ENCODE peak calls at places on chromosomes 12 and 14, in four cellular contexts. S is A549, H is GM12878, M is K562. K is an unnamed sample.

GRCh38 chr14:56087824-56088571 is 30.2 kb upstream of the PELI2 start:
- DNase-seq in S (no peak), H (no peak), M (no peak), K (no peak)

GRCh38 chr12:4271433-4272013 is 2.0 kb upstream of the CCND2 start:
- DNase-seq in S (no peak), H (peak), M (peak), K (no peak)

GRCh38 chr12:19620222-19620621 is 180.9 kb downstream of the AEBP2 start:
- DNase-seq in S (peak), H (no peak), M (no peak), K (no peak)

GRCh38 chr14:90573385-90574105 is 176.7 kb downstream of the CALM1 start:
- DNase-seq in S (no peak), H (no peak), M (peak), K (no peak)

GRCh38 chr14:95500201-95500681 is 16.2 kb downstream of the SYNE3 start:
- DNase-seq in S (no peak), H (no peak), M (no peak), K (no peak)

GRCh38 chr14:101812071-101812470 is 50.6 kb downstream of the PPP2R5C start:
- DNase-seq in S (no peak), H (no peak), M (no peak), K (no peak)

GRCh38 chr14:106850913-106851825 is 1324.8 kb downstream of the TMEM121 start:
- DNase-seq in S (no peak), H (no peak), M (no peak), K (no peak)

GRCh38 chr14:32934891-32935633 is 3.6 kb upstream of the NPAS3 start:
- DNase-seq in S (no peak), H (no peak), M (no peak), K (no peak)

GRCh38 chr12:20450591-20450990 is 82.3 kb downstream of the PDE3A start:
- DNase-seq in S (no peak), H (no peak), M (no peak), K (no peak)

GRCh38 chr12:58459191-58459590 is 461.1 kb downstream of the LRIG3 start:
- DNase-seq in S (no peak), H (no peak), M (no peak), K (peak)

GRCh38 chr12:47799357-47799955 is 20.2 kb downstream of the HDAC7 start:
- DNase-seq in S (no peak), H (no peak), M (no peak), K (no peak)

GRCh38 chr12:14777271-14777670 is 26.0 kb downstream of the WBP11 start:
- DNase-seq in S (no peak), H (no peak), M (no peak), K (no peak)

GRCh38 chr12:91777268-91777997 is 368.2 kb downstream of the BTG1 start:
- DNase-seq in S (peak), H (no peak), M (no peak), K (peak)

GRCh38 chr14:51859136-51859535 is 1.3 kb upstream of the GNG2 start:
- DNase-seq in S (no peak), H (no peak), M (no peak), K (peak)

GRCh38 chr12:48356041-48356768 is 5.5 kb upstream of the ZNF641 start:
- DNase-seq in S (peak), H (no peak), M (no peak), K (no peak)

GRCh38 chr12:121568503-121568902 is 12.3 kb downstream of the KDM2B start:
- DNase-seq in S (no peak), H (no peak), M (no peak), K (no peak)

GRCh38 chr12:66111605-66112004 is 18.9 kb downstream of the LLPH start:
- DNase-seq in S (no peak), H (no peak), M (no peak), K (no peak)

GRCh38 chr12:99093166-99093565 is 448.1 kb downstream of the APAF1 start:
- DNase-seq in S (no peak), H (no peak), M (no peak), K (no peak)

GRCh38 chr12:31600252-31600651 is 9.3 kb upstream of the DENND5B start:
- DNase-seq in S (peak), H (no peak), M (no peak), K (no peak)
- TF ChIP-seq ELK1 in S (no peak), H (no peak), M (no peak), K (no peak)

DNA sequence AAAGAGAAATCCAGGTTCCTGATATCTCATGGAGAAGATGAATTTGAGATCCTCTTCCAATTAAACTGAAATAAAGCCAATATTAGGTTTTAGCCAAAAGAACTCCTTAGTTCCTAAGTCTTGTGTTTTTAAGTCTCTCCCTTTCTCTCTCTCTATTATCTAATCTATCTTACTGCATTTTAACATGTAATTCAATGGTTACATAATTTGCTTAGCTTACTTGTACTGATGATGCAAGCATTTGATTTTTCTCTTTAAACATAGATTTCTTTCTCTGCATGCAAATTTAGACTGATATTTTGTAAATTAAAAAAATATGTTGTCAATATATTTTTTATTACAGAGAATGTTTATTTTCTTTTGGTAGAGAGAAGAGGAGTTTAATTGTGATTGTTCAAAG is 78.2 kb downstream of the MIPOL1 start:
- DNase-seq in S (no peak), H (no peak), M (no peak), K (no peak)
- TF ChIP-seq ELK1 in S (no peak), H (no peak), M (no peak), K (no peak)

DNA sequence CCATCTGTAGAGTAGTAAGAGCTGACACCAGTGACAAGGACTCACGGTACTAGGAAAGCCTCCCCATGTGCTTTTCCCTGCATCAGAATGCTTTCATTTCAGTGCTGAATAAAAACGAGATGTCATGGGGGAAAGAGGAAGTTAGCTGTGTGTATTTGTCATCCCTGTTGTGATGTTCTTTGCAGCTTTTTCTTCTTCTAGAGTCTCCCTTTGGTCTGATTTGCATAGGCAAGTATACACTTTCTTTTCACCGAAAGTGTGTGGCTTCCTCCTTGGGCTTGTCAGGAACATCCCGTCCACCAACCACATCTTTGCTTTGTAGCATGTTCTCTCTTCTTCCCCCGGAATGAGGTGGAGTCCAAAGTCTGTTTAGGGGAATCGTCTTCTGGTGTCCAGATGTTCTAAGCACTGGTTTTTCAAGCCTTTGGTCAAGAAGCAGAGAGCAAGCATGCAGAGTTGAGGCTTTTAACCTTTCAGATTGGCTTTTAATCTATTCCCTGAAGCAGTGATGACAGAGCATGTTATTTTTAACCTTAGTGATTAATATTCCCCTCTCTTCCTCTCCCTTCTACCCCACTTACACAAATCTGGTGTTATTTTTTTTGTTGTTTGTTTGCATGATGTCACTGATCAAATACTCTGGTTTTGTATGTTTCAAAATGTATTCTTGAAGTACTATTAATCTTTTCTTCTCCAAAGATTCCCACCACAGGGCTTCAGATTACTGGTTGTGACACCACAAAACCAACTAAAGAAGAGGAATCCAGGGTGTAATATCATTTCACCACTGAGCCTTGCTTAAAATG is 163.4 kb downstream of the SAMD4A start:
- DNase-seq in S (peak), H (peak), M (no peak), K (peak)
- TF ChIP-seq ELK1 in S (no peak), H (no peak), M (no peak), K (no peak)

GRCh38 chr12:41274643-41275042 is 86.5 kb downstream of the PDZRN4 start:
- DNase-seq in S (no peak), H (no peak), M (no peak), K (no peak)

DNA sequence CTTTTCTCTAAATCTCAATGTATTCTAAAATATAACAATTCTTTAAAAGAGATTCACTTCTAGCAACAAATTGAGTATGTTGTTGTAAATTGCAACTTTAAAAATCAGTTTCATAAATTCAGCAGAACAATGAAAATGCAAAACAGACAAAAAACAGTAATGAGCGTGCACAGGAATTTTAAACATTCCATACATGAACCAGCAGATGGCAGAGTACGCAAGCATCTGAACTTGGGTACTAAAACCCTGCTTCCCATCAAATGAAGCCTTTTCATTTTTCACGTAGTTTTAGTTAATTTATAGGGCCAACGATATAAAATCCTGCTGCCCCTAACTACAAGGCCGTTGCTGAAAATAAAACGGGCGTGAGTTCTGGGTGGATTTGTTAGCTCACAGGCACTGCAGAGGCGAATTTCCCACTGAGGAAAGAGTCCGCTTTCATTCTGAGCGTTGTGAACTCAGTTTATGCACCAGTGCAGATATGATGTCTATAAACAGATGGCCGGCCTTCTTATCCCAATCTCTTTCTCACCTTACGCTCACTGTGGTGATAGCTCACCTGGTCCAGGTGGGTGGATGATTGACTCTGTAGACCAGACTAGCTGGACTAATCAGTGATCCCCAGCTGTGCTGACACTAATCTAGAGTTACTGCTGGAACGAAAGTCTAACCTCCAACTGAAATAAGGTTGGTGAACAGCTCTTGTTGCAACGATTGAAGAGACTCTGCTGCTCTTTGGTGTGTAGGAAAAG is 89.1 kb downstream of the PDZRN4 start:
- DNase-seq in S (peak), H (no peak), M (peak), K (peak)
- TF ChIP-seq ELK1 in S (no peak), H (no peak), M (no peak), K (no peak)

GRCh38 chr12:12913626-12914388 is 22.4 kb downstream of the GPRC5A start:
- DNase-seq in S (peak), H (no peak), M (no peak), K (no peak)

GRCh38 chr12:12919666-12920435 is 28.5 kb downstream of the GPRC5A start:
- DNase-seq in S (peak), H (no peak), M (no peak), K (no peak)

GRCh38 chr12:12916135-12916956 is 25.0 kb downstream of the GPRC5A start:
- DNase-seq in S (peak), H (no peak), M (peak), K (peak)

GRCh38 chr12:12918781-12919180 is 27.4 kb downstream of the GPRC5A start:
- DNase-seq in S (peak), H (no peak), M (no peak), K (no peak)

GRCh38 chr12:12915654-12916053 is 24.3 kb downstream of the GPRC5A start:
- DNase-seq in S (peak), H (no peak), M (no peak), K (no peak)
- TF ChIP-seq ELK1 in S (no peak), H (no peak), M (no peak), K (no peak)

K was measured in IMR-90.